ENCODE peak calls at places on chromosomes 5 and 9, in nine cellular contexts. K is cardiac muscle cell, A is neural crest cell, F is GM13977, M is stomach, R is fibroblast of mammary gland, D is osteoblast, B is choroid plexus epithelial cell, T is omental fat pad. X is an unnamed sample.

GRCh38 chr9:19397845-19398244 is 11.0 kb upstream of the ACER2 start:
- DNase-seq in A (no peak), M (peak; percentile 67), K (no peak), T (no peak), B (no peak), F (no peak), D (no peak), R (no peak), X (no peak)

GRCh38 chr5:56705217-56705616 is 110.1 kb upstream of the MAP3K1 start:
- DNase-seq in A (no peak), T (no peak), F (no peak), B (no peak), M (no peak), K (no peak), D (no peak), R (no peak), X (no peak)

GRCh38 chr5:119049824-119050449 is 20.9 kb upstream of the DMXL1 start:
- DNase-seq in F (no peak), K (peak; percentile 82), R (peak; percentile 84), B (peak; percentile 85), M (no peak), T (no peak), D (peak; percentile 73), A (no peak), X (no peak)

GRCh38 chr9:129422843-129423700 is 197.8 kb downstream of the C9orf50 start:
- DNase-seq in R (no peak), D (no peak), T (no peak), K (peak; percentile 41), A (no peak), M (no peak), B (peak; percentile 56), F (no peak), X (no peak)

GRCh38 chr9:135703726-135704125 is 1.7 kb downstream of the KCNT1 start:
- DNase-seq in R (no peak), M (no peak), T (no peak), F (no peak), A (no peak), D (peak; percentile 94), K (no peak), B (no peak), X (no peak)

GRCh38 chr5:150481972-150482406 is 25.9 kb upstream of the NDST1 start:
- DNase-seq in D (peak; percentile 44), M (no peak), R (no peak), B (no peak), F (no peak), A (no peak), T (no peak), K (no peak), X (no peak)

GRCh38 chr5:151104795-151105194 is 24.0 kb upstream of the TNIP1 start:
- DNase-seq in A (no peak), F (no peak), B (peak; percentile 33), R (peak; percentile 88), K (peak; percentile 95), M (no peak), T (no peak), D (no peak), X (no peak)

GRCh38 chr5:66498791-66499207 is 97.4 kb upstream of the MAST4 start:
- DNase-seq in F (peak; percentile 18), A (no peak), D (peak; percentile 65), B (no peak), R (peak; percentile 12), T (no peak), M (no peak), K (peak; percentile 67), X (no peak)

GRCh38 chr5:15376803-15377202 is 123.2 kb upstream of the FBXL7 start:
- DNase-seq in F (no peak), D (no peak), B (peak; percentile 61), T (no peak), M (no peak), K (peak; percentile 69), R (no peak), A (no peak), X (no peak)

GRCh38 chr9:959105-959504 is 17.4 kb upstream of the DMRT3 start:
- DNase-seq in R (no peak), F (no peak), T (no peak), B (no peak), M (no peak), K (no peak), D (no peak), A (no peak), X (no peak)

DNA sequence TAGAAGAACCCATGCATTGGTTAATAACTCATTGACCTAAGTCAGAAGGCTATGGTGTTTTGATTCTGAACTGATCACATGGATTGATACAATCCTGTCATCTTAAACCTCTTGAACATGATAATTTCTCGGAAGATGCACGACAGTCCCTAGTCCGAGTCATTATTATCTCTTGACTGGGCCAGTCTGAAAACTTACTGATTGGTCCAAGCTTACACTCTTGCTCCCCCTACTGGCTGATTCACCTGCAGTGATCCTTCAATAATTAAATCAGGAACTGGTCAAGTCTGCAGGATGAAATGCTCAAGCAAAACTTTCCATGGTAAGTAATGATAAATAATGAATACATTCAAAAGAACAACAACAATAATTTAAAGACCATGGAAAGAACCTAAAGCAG is 79.5 kb downstream of the BRINP1 start:
- DNase-seq in D (peak; percentile 43), M (peak; percentile 33), R (peak; percentile 65), K (peak; percentile 51), T (peak; percentile 48), F (peak; percentile 58), A (peak; percentile 65), B (peak; percentile 51), X (peak; percentile 25)
- TF ChIP-seq CTCF in D (peak; percentile 62), M (no peak), R (peak; percentile 76), K (peak; percentile 48), T (no peak), F (peak; percentile 82), A (peak; percentile 85), B (peak; percentile 55), X (peak; percentile 51)

GRCh38 chr5:147559725-147560124 is 49.9 kb upstream of the DPYSL3 start:
- DNase-seq in B (peak; percentile 21), A (no peak), T (no peak), K (no peak), F (no peak), R (no peak), D (peak; percentile 29), M (no peak), X (no peak)
- TF ChIP-seq CTCF in B (peak; percentile 29), A (no peak), T (no peak), K (peak; percentile 5), F (no peak), R (peak; percentile 14), D (peak; percentile 13), M (no peak), X (peak; percentile 6)

GRCh38 chr5:78509884-78510769 is 138.4 kb downstream of the LHFPL2 start:
- DNase-seq in D (no peak), F (peak; percentile 76), R (no peak), M (peak; percentile 85), T (no peak), A (peak; percentile 28), B (no peak), K (peak; percentile 44), X (no peak)
- TF ChIP-seq CTCF in D (no peak), F (peak; percentile 6), R (peak; percentile 20), M (no peak), T (no peak), A (peak; percentile 25), B (peak; percentile 34), K (peak; percentile 29), X (no peak)

DNA sequence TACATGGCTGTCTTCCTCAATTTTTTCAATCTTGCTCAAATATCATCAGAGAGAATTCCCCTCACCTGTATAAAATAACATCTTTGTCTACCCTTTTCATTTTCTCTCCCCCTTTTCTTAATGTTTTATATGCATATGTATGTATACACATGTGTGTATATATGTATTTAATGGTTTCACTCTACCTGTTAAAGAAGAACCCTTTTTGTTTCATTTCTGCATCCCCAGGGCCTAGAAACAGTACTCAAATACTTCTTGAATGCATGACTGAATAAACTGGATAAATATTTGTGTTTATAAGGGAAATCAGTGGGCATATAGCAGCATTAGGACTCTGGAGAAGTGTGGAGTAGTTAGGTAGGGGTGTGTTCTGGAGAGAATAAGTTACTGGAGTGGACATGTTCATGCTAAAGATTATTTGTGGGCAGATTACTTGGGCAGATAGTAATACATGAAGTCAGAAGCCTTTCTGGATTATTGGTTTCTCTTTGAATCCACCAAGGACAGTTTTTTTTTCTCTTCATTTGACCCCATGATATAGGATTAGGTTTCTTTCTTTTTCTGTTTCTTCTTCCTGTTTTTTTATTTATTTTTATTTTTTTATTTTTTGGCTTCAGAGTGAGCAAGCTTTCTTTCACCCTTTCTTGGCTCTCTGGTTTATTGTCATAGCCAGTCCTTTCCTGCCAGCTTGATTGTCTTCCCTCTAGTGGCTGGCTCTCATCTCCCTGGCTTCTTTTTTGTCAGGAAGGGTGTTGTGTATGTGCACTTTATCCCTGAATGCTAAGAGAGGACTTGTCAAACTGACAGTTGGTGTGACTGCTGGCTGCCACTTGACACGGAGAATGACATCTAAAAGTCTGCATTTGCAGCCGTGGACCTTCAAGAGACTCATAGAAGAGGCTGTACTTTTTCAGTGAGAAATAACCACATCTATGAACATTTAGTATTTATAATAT is 89.3 kb downstream of the ZCCHC7 start:
- DNase-seq in F (no peak), B (no peak), T (no peak), M (no peak), A (no peak), D (no peak), K (no peak), R (peak; percentile 11), X (no peak)
- TF ChIP-seq CTCF in F (peak; percentile 17), B (peak; percentile 50), T (no peak), M (no peak), A (no peak), D (peak; percentile 35), K (peak; percentile 22), R (peak; percentile 17), X (peak; percentile 30)

DNA sequence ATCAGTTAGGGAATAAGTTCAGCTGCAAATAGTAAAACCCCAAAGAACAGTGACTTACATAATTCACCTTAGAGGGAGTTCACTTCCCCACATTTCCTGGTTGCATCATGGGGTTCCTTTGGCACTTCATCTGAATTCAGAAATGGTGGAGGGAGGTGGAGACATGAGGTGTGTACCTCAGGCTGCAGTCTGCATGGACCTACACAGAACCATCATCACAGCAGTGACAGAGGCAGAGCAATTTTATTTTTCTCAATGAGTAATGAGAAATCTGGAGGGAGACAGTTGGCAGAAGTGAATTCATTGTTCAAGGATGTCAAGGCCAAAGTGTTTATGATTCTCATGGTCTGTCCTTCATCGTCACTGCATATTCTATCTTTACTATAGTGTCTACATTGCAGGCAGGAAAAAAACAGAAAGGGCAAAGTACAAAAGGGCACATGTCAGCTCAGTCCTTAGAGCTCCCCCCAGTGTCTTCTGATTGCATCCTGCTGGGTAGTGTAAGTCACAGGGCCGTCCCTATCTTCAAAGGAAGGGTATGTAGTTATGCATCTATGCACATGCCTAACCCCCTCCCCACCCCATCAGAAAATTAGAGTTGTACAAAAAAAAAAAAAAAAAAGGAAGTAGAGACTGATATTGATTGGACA is 132.8 kb upstream of the APC start:
- DNase-seq in T (no peak), F (peak; percentile 11), A (no peak), D (no peak), R (peak; percentile 11), K (peak; percentile 27), B (peak; percentile 4), M (no peak), X (no peak)
- TF ChIP-seq CTCF in T (no peak), F (peak; percentile 43), A (peak; percentile 39), D (peak; percentile 11), R (peak; percentile 20), K (peak; percentile 24), B (no peak), M (no peak), X (peak; percentile 10)